ENCODE peak calls at places on chromosome 6, in four cellular contexts. Q is esophagus squamous epithelium; S is CD4-positive, alpha-beta T cell; D is HTR-8/SVneo. B is an unnamed sample.

GRCh38 chr6:4780360-4780812 is 4.2 kb downstream of the CDYL start:
- DNase-seq in Q (no peak), S (no peak), D (no peak), B (no peak)

GRCh38 chr6:106334646-106335448 is 9.3 kb upstream of the ATG5 start:
- DNase-seq in Q (no peak), S (peak), D (peak), B (peak)

GRCh38 chr6:1817033-1817761 is 207.5 kb downstream of the FOXC1 start:
- DNase-seq in Q (no peak), S (no peak), D (no peak), B (no peak)

GRCh38 chr6:154243793-154244768 is 112.5 kb downstream of the IPCEF1 start:
- DNase-seq in Q (no peak), S (no peak), D (no peak), B (no peak)

GRCh38 chr6:100346828-100347227 is 117.9 kb downstream of the SIM1 start:
- DNase-seq in Q (no peak), S (no peak), D (no peak), B (peak)

GRCh38 chr6:143293526-143293925 is 157.0 kb downstream of the ADAT2 start:
- DNase-seq in Q (no peak), S (no peak), D (no peak), B (no peak)

GRCh38 chr6:54156650-54157250 is 45.5 kb downstream of the MLIP start:
- DNase-seq in Q (no peak), S (no peak), D (no peak), B (no peak)

GRCh38 chr6:72832271-72832670 is 210.4 kb downstream of the KCNQ5 start:
- DNase-seq in Q (no peak), S (no peak), D (no peak), B (no peak)

B was measured in RWPE1.